ENCODE peak calls at places on chromosomes 2 and 18, in six cellular contexts. S, C, X, Q, I and H are unnamed samples.

GRCh38 chr2:182625814-182626213 is 90.2 kb upstream of the DNAJC10 start:
- DNase-seq in S (no peak), C (no peak), X (no peak), Q (no peak), I (no peak), H (no peak)

GRCh38 chr2:10580991-10581390 is 108.8 kb downstream of the NOL10 start:
- DNase-seq in S (no peak), C (no peak), X (no peak), Q (no peak), I (no peak), H (no peak)

GRCh38 chr2:172239944-172240590 is 137.4 kb upstream of the DLX2 start:
- DNase-seq in S (no peak), C (no peak), X (no peak), Q (no peak), I (peak; percentile 72), H (no peak)

GRCh38 chr2:11187083-11187619 is 31.9 kb downstream of the SLC66A3 start:
- DNase-seq in S (no peak), C (no peak), X (no peak), Q (no peak), I (peak; percentile 83), H (no peak)

GRCh38 chr18:57705011-57705410 is 83.4 kb upstream of the NARS1 start:
- DNase-seq in S (no peak), C (no peak), X (no peak), Q (no peak), I (no peak), H (no peak)

GRCh38 chr2:16617282-16618266 is 48.1 kb downstream of the CYRIA start:
- DNase-seq in S (no peak), C (no peak), X (no peak), Q (no peak), I (peak; percentile 34), H (peak; percentile 63)

GRCh38 chr2:85911836-85912692 is 23.3 kb upstream of the ST3GAL5 start:
- DNase-seq in S (no peak), C (no peak), X (no peak), Q (no peak), I (peak; percentile 90), H (no peak)

GRCh38 chr2:37080231-37080630 is 3.9 kb downstream of the HEATR5B start:
- DNase-seq in S (no peak), C (no peak), X (no peak), Q (no peak), I (no peak), H (no peak)

GRCh38 chr2:164625378-164625971 is 4.2 kb upstream of the GRB14 start:
- DNase-seq in S (no peak), C (no peak), X (no peak), Q (no peak), I (peak; percentile 58), H (no peak)

GRCh38 chr2:199861116-199861774 is 10.3 kb upstream of the FTCDNL1 start:
- DNase-seq in S (no peak), C (no peak), X (peak; percentile 6), Q (no peak), I (peak; percentile 16), H (no peak)

GRCh38 chr2:238113611-238114010 is 13.5 kb downstream of the ESPNL start:
- DNase-seq in S (peak; percentile 26), C (no peak), X (no peak), Q (peak; percentile 37), I (no peak), H (no peak)

GRCh38 chr2:159968282-159968900 is 94.0 kb downstream of the PLA2R1 start:
- DNase-seq in S (no peak), C (no peak), X (peak; percentile 18), Q (no peak), I (peak; percentile 39), H (no peak)

GRCh38 chr2:1731512-1731962 is 12.8 kb downstream of the PXDN start:
- DNase-seq in S (no peak), C (peak; percentile 75), X (no peak), Q (no peak), I (peak; percentile 97), H (no peak)

GRCh38 chr18:27656167-27656778 is 471.2 kb upstream of the CHST9 start:
- DNase-seq in S (no peak), C (no peak), X (no peak), Q (no peak), I (peak; percentile 81), H (no peak)

GRCh38 chr2:119431155-119431975 is at the start of gene TMEM37:
- DNase-seq in S (peak; percentile 88), C (no peak), X (peak; percentile 56), Q (peak; percentile 88), I (peak; percentile 70), H (no peak)

GRCh38 chr2:108377815-108378630 is at the start of gene SULT1C4:
- DNase-seq in S (no peak), C (no peak), X (no peak), Q (no peak), I (peak; percentile 34), H (no peak)

GRCh38 chr2:105175231-105175630 is 66.3 kb upstream of the GPR45 start:
- DNase-seq in S (no peak), C (no peak), X (no peak), Q (no peak), I (peak; percentile 22), H (peak; percentile 75)

GRCh38 chr2:176110975-176111663 is 4.0 kb downstream of the HOXD11 start:
- DNase-seq in S (no peak), C (no peak), X (peak; percentile 68), Q (no peak), I (peak; percentile 38), H (no peak)

GRCh38 chr2:157890960-157891629 is 15.0 kb upstream of the ACVR1 start:
- DNase-seq in S (no peak), C (no peak), X (no peak), Q (no peak), I (no peak), H (no peak)

GRCh38 chr2:120958623-120959366 is 223.1 kb downstream of the GLI2 start:
- DNase-seq in S (no peak), C (no peak), X (no peak), Q (peak; percentile 53), I (no peak), H (no peak)

GRCh38 chr2:37376421-37377186 is 32.2 kb downstream of the QPCT start:
- DNase-seq in S (no peak), C (no peak), X (no peak), Q (no peak), I (peak; percentile 94), H (peak; percentile 70)

GRCh38 chr2:41966920-41967319 is 80.9 kb upstream of the PKDCC start:
- DNase-seq in S (no peak), C (peak; percentile 77), X (no peak), Q (no peak), I (no peak), H (no peak)

GRCh38 chr2:185221-185620 is 78.6 kb downstream of the SH3YL1 start:
- DNase-seq in S (no peak), C (no peak), X (no peak), Q (no peak), I (no peak), H (no peak)

GRCh38 chr2:79857888-79858287 is 345.0 kb downstream of the CTNNA2 start:
- DNase-seq in S (no peak), C (no peak), X (no peak), Q (no peak), I (no peak), H (no peak)

GRCh38 chr2:79862756-79863155 is 349.9 kb downstream of the CTNNA2 start:
- DNase-seq in S (no peak), C (no peak), X (no peak), Q (no peak), I (no peak), H (no peak)

GRCh38 chr2:79855264-79856006 is 342.6 kb downstream of the CTNNA2 start:
- DNase-seq in S (no peak), C (no peak), X (peak; percentile 6), Q (no peak), I (peak; percentile 25), H (no peak)

GRCh38 chr2:79861059-79861374 is 348.2 kb downstream of the CTNNA2 start:
- DNase-seq in S (no peak), C (no peak), X (no peak), Q (no peak), I (no peak), H (no peak)

GRCh38 chr2:79860233-79861058 is 347.6 kb downstream of the CTNNA2 start:
- DNase-seq in S (no peak), C (no peak), X (peak; percentile 6), Q (no peak), I (peak; percentile 23), H (no peak)
- TF ChIP-seq CTCF in S (peak; percentile 33), C (no peak), X (peak; percentile 58), Q (peak; percentile 47), I (peak; percentile 23), H (peak; percentile 84)

DNA sequence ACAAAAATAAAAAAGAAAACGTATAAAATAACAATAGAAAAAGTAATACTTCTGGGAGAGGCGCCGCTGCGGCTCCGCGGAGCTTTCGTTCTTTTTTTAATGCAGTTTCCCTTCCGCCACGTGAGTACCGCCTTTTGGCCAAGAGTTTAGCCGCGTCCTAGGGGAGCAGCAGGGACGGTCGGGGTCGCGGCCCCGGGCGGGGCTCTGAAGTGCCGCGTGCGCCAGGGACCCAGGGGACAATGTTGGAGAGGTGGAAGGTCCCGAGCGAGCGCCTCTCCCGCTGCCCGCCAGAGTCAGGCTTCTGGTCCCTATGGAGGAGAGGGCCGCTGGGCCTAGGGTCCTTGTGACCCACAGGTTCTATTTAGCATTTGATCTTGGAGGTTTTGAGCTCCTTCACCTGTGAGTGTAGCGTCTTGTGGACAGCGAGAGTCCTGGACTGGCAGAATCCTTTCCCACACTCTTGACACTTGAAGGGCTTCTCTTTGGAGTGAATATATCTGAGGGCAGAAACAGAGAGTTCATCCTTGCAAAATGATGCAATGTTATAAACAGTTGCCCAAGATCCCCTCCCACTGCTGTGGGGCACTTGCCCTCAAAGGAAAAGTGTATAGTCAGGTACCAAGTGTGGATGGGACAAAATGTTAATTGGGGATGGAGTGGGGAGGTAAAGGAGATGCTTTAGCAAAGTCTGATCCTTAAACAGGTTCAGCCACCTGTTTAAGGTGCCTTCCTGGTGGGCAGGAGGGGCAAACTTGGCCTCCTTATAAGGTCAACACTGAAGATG is 6.3 kb downstream of the OSR1 start:
- DNase-seq in S (no peak), C (no peak), X (no peak), Q (no peak), I (no peak), H (no peak)
- H3K4me3 ChIP-seq in S (peak overlapping the region; percentile 15), C (peak overlapping the region; percentile 36), X (no peak overlapping the region), Q (peak overlapping the region; percentile 19), I (no peak overlapping the region), H (no peak overlapping the region)

DNA sequence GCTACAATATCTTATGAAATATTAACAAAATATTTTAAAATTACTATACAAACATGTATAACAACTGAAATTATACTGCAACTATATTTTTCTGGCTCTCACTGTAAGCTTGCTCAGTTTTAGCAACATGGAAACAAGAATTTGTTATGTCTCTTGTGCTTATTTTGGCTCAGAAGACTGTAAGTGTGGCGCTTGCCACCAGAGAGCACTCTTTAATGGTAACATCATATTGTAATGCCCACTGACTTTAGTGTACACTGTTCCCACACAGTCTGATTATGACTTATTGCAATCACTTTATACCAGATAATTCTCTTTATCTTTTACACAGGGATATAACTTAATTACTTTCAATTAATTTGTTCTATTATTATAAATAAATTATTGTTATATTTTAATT is 1500.6 kb upstream of the TMEFF2 start:
- DNase-seq in S (no peak), C (no peak), X (no peak), Q (no peak), I (peak; percentile 34), H (no peak)
- TF ChIP-seq CTCF in S (no peak), C (no peak), X (peak; percentile 43), Q (no peak), I (no peak), H (peak; percentile 53)

DNA sequence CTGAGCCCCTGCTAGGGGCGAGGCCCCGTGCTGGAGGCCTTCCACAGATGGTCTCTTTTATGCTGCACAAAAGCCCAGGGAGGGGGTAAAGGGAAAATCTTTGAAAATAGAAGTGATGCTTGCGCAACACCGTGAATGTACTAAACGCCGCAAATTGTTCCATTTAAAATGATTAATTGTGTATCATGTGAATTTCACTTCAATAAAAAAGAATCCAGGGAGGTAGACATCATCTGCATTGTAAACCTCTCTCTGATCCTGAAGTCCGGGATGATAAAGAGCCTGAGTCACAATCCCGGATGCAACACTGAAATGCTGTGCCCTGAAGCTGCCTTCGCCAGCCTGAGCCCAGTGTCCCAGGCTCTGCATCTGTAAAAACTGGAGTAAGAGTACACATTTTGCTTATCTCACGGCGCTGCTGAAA is 107.7 kb upstream of the PPP1CB start:
- DNase-seq in S (no peak), C (peak; percentile 81), X (no peak), Q (no peak), I (peak; percentile 86), H (no peak)
- H3K4me3 ChIP-seq in S (no peak overlapping the region), C (no peak overlapping the region), X (no peak overlapping the region), Q (no peak overlapping the region), I (no peak overlapping the region), H (no peak overlapping the region)